ENCODE peak calls at places on chromosomes 3 and 15, in four cellular contexts. One of them, this sample, is unnamed.

GRCh38 chr15:90750186-90750585 is 33.0 kb downstream of the BLM start:
- DNase-seq in HepG2: no peak
- DNase-seq in K562: no peak
- DNase-seq in H1: no peak
- DNase-seq in this sample: no peak

GRCh38 chr3:192835818-192836468 is 81.7 kb downstream of the MB21D2 start:
- DNase-seq in HepG2: no peak
- DNase-seq in K562: no peak
- DNase-seq in H1: no peak
- DNase-seq in this sample: no peak

GRCh38 chr15:64351265-64351664 is 4.7 kb downstream of the CSNK1G1 start:
- DNase-seq in HepG2: no peak
- DNase-seq in K562: no peak
- DNase-seq in H1: no peak
- DNase-seq in this sample: peak; percentile 42

GRCh38 chr3:169365993-169366915 is 297.3 kb downstream of the MECOM start:
- DNase-seq in HepG2: no peak
- DNase-seq in K562: no peak
- DNase-seq in H1: no peak
- DNase-seq in this sample: no peak

GRCh38 chr15:101394056-101394630 is 95.4 kb downstream of the PCSK6 start:
- DNase-seq in HepG2: no peak
- DNase-seq in K562: no peak
- DNase-seq in H1: no peak
- DNase-seq in this sample: no peak

GRCh38 chr3:101950510-101950909 is 101.2 kb downstream of the NFKBIZ start:
- DNase-seq in HepG2: no peak
- DNase-seq in K562: no peak
- DNase-seq in H1: no peak
- DNase-seq in this sample: peak; percentile 42

GRCh38 chr3:177179281-177180067 is 17.8 kb downstream of the TBL1XR1 start:
- DNase-seq in HepG2: no peak
- DNase-seq in K562: peak; percentile 39
- DNase-seq in H1: no peak
- DNase-seq in this sample: no peak

GRCh38 chr15:52819253-52819652 is 29.1 kb upstream of the ONECUT1 start:
- DNase-seq in HepG2: no peak
- DNase-seq in K562: no peak
- DNase-seq in H1: no peak
- DNase-seq in this sample: no peak

GRCh38 chr3:153372326-153372725 is 210.3 kb downstream of the RAP2B start:
- DNase-seq in HepG2: no peak
- DNase-seq in K562: no peak
- DNase-seq in H1: no peak
- DNase-seq in this sample: no peak

GRCh38 chr3:126515066-126515706 is 2.4 kb downstream of the UROC1 start:
- DNase-seq in HepG2: no peak
- DNase-seq in K562: no peak
- DNase-seq in H1: no peak
- DNase-seq in this sample: no peak

GRCh38 chr3:56816061-56816460 is 14.3 kb upstream of the ARHGEF3 start:
- DNase-seq in HepG2: no peak
- DNase-seq in K562: no peak
- DNase-seq in H1: no peak
- DNase-seq in this sample: no peak

GRCh38 chr3:71103430-71103881 is 480.1 kb downstream of the FOXP1 start:
- DNase-seq in HepG2: peak; percentile 40
- DNase-seq in K562: no peak
- DNase-seq in H1: no peak
- DNase-seq in this sample: peak; percentile 94

GRCh38 chr15:92749172-92749571 is 93.6 kb upstream of the FAM174B start:
- DNase-seq in HepG2: no peak
- DNase-seq in K562: no peak
- DNase-seq in H1: no peak
- DNase-seq in this sample: no peak

GRCh38 chr15:25416693-25417092 is 22.1 kb downstream of the UBE3A start:
- DNase-seq in HepG2: no peak
- DNase-seq in K562: no peak
- DNase-seq in H1: no peak
- DNase-seq in this sample: peak; percentile 30

DNA sequence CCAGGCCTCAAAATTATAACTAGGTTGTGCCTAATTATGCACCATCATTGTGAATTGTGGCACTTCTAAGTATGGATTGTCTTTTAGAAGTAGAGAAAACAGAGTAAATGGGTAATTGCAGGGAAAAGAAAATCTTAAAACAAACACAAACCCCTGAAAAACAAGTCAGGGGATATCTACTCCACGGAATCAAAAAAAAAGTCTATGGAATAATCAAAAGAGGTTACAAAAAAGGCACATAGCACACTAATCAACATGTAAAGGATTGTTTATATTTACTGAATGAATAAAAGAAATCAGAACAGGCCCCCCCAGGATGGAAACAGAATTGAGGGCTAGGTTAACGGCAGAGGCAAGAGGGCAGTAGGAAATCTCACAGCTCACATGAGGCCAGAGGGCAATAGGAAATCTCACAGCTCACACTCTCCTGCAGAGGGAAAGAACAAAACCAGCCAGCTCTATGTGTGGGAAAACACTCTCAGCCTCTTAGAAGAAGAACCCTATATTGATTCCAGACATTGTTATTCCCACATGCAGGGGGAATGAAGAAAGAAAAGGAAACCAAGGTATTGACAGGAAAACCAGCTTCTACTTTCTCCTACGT is 72.7 kb upstream of the FNDC3B start:
- DNase-seq in HepG2: no peak
- DNase-seq in K562: no peak
- DNase-seq in H1: no peak
- DNase-seq in this sample: no peak
- H2AFZ ChIP-seq in HepG2: no peak overlapping the region
- H2AFZ ChIP-seq in K562: peak overlapping the region; percentile 75
- H2AFZ ChIP-seq in H1: peak overlapping the region; percentile 67
- H2AFZ ChIP-seq in this sample: peak overlapping the region; percentile 7

GRCh38 chr15:35596261-35596660 is 50.3 kb upstream of the DPH6 start:
- DNase-seq in HepG2: no peak
- DNase-seq in K562: no peak
- DNase-seq in H1: no peak
- DNase-seq in this sample: no peak
- TF ChIP-seq JUN in HepG2: no peak
- TF ChIP-seq JUN in K562: no peak
- TF ChIP-seq JUN in H1: no peak
- TF ChIP-seq JUN in this sample: no peak

GRCh38 chr3:99878005-99878404 is 60.3 kb downstream of the CMSS1 start:
- DNase-seq in HepG2: peak; percentile 67
- DNase-seq in K562: peak; percentile 66
- DNase-seq in H1: no peak
- DNase-seq in this sample: peak; percentile 78

GRCh38 chr3:99877180-99877579 is 59.5 kb downstream of the CMSS1 start:
- DNase-seq in HepG2: no peak
- DNase-seq in K562: no peak
- DNase-seq in H1: no peak
- DNase-seq in this sample: no peak

GRCh38 chr3:99872633-99873254 is 55.1 kb downstream of the CMSS1 start:
- DNase-seq in HepG2: no peak
- DNase-seq in K562: peak; percentile 25
- DNase-seq in H1: no peak
- DNase-seq in this sample: peak; percentile 33

GRCh38 chr3:99875925-99876781 is 58.5 kb downstream of the CMSS1 start:
- DNase-seq in HepG2: peak; percentile 74
- DNase-seq in K562: peak; percentile 83
- DNase-seq in H1: peak; percentile 71
- DNase-seq in this sample: peak; percentile 89

GRCh38 chr3:99875573-99875924 is 57.9 kb downstream of the CMSS1 start:
- DNase-seq in HepG2: peak; percentile 39
- DNase-seq in K562: peak; percentile 37
- DNase-seq in H1: no peak
- DNase-seq in this sample: peak; percentile 72
- H2AFZ ChIP-seq in HepG2: no peak overlapping the region
- H2AFZ ChIP-seq in K562: peak overlapping the region; percentile 40
- H2AFZ ChIP-seq in H1: no peak overlapping the region
- H2AFZ ChIP-seq in this sample: no peak overlapping the region

GRCh38 chr3:16429086-16429485 is 84.4 kb downstream of the RFTN1 start:
- DNase-seq in HepG2: no peak
- DNase-seq in K562: no peak
- DNase-seq in H1: no peak
- DNase-seq in this sample: no peak
- TF ChIP-seq JUN in HepG2: no peak
- TF ChIP-seq JUN in K562: no peak
- TF ChIP-seq JUN in H1: no peak
- TF ChIP-seq JUN in this sample: no peak

DNA sequence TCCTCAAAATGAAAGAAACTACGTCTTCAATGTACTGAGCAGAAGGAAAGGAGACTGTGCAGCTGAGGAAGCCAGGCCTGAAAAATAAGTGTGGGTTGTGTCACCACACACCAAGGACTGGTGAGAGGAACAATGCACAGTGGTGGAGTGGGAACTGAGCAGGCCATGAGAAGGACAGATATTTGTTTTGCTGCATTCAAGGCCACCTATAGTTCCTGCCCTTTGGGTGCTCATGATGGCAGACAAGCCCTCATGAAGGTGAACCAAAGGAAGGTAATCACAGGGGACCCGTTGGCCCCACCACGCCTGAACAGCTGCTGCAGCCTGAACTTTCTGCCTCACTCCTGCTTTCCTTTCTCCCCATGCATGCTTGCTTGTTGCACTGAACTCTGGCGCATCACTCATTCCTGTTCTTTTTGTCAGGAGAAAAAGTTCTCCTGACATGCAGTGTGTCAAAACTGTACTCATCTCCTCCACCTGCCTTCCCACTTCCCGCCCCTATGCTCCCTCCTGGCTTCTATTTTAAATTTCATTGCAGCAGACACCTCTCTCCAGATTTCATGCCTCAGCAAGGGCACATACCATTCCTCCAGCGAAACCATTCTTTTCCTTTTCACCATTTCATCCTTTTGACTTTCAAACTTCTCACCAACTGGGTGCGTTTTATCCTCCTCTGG is 2.2 kb upstream of the RNF7 start:
- DNase-seq in HepG2: peak; percentile 59
- DNase-seq in K562: no peak
- DNase-seq in H1: no peak
- DNase-seq in this sample: no peak
- H2AFZ ChIP-seq in HepG2: no peak overlapping the region
- H2AFZ ChIP-seq in K562: peak overlapping the region; percentile 75
- H2AFZ ChIP-seq in H1: peak overlapping the region; percentile 60
- H2AFZ ChIP-seq in this sample: peak overlapping the region; percentile 7

GRCh38 chr3:140911822-140912221 is 29.8 kb upstream of the SLC25A36 start:
- DNase-seq in HepG2: peak; percentile 67
- DNase-seq in K562: no peak
- DNase-seq in H1: no peak
- DNase-seq in this sample: no peak
- TF ChIP-seq JUN in HepG2: no peak
- TF ChIP-seq JUN in K562: no peak
- TF ChIP-seq JUN in H1: no peak
- TF ChIP-seq JUN in this sample: no peak

DNA sequence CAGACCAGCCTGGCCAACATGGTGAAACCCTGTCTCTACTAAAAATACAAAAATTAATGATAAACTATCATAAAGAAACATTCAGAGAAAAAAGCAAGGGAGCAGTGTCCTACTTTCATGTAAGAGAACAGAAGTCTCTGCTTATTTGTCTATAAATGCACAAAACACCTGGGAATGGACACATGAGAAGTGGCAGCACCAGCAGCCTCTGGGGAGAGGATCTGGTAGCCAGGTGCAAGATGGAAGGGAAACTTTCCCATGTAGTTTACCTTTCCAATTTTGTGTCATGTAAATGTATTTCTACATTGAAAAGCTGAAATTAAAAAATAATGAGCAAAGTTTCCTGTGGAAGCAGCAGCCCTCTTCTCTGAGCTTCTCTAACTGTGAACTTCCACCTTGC is 18.8 kb downstream of the SCAP start:
- DNase-seq in HepG2: no peak
- DNase-seq in K562: no peak
- DNase-seq in H1: no peak
- DNase-seq in this sample: no peak
- H2AFZ ChIP-seq in HepG2: no peak overlapping the region
- H2AFZ ChIP-seq in K562: no peak overlapping the region
- H2AFZ ChIP-seq in H1: no peak overlapping the region
- H2AFZ ChIP-seq in this sample: no peak overlapping the region

GRCh38 chr3:165754219-165755007 is 82.8 kb downstream of the BCHE start:
- DNase-seq in HepG2: no peak
- DNase-seq in K562: no peak
- DNase-seq in H1: no peak
- DNase-seq in this sample: peak; percentile 30
- TF ChIP-seq JUN in HepG2: no peak
- TF ChIP-seq JUN in K562: no peak
- TF ChIP-seq JUN in H1: no peak
- TF ChIP-seq JUN in this sample: no peak

DNA sequence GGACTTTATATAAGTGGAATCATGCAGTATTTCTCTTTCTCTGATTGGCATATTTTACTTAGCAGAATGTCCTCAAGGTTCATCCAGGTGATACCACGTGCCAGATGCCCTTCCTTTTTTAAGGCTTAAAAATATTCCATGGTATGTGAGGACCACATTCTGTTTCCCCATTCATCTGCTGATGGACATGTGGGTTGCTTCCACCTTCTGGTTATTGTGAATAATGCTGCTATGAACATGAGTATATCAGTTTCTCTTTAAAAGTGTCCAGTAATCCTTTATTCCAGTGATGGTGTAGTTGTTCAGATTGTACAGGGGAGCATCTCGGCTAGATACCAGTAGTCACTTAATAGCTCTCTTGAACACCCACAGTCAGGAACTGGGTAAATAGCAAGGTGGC is 50.4 kb upstream of the ATG7 start:
- DNase-seq in HepG2: no peak
- DNase-seq in K562: no peak
- DNase-seq in H1: no peak
- DNase-seq in this sample: no peak
- H2AFZ ChIP-seq in HepG2: no peak overlapping the region
- H2AFZ ChIP-seq in K562: no peak overlapping the region
- H2AFZ ChIP-seq in H1: no peak overlapping the region
- H2AFZ ChIP-seq in this sample: no peak overlapping the region

This sample was measured in endothelial cell of umbilical vein.